ENCODE peak calls at places on chromosomes 2 and 18, in ten cellular contexts. R is stomach, P is HT-29, Z is ELF-1, M is A549, O is Calu3, J is NCI-H2081, S is GM23248, A is Kasumi-1, B is ACHN. N is an unnamed sample.

GRCh38 chr2:232588680-232589585 is 38.4 kb downstream of the EIF4E2 start:
- DNase-seq in R (peak), P (peak), Z (peak), M (peak), O (peak), J (peak), S (peak), A (no peak), B (peak), N (no peak)

GRCh38 chr2:191056218-191056617 is 42.2 kb upstream of the STAT1 start:
- DNase-seq in R (no peak), P (no peak), Z (no peak), M (no peak), O (no peak), J (no peak), S (no peak), A (peak), B (no peak), N (no peak)

GRCh38 chr2:39516347-39517101 is 79.4 kb upstream of the MAP4K3 start:
- DNase-seq in R (peak), P (no peak), Z (peak), M (no peak), O (no peak), J (no peak), S (peak), A (no peak), B (no peak), N (no peak)

GRCh38 chr18:9683418-9684396 is 24.4 kb upstream of the RAB31 start:
- DNase-seq in R (peak), P (peak), Z (peak), M (peak), O (peak), J (no peak), S (peak), A (peak), B (peak), N (no peak)

GRCh38 chr18:56028514-56028913 is 440.5 kb upstream of the TCF4 start:
- DNase-seq in R (no peak), P (no peak), Z (no peak), M (peak), O (no peak), J (no peak), S (peak), A (no peak), B (no peak), N (no peak)

GRCh38 chr2:135245055-135245454 is 193.0 kb downstream of the RAB3GAP1 start:
- DNase-seq in R (no peak), P (peak), Z (peak), M (peak), O (peak), J (peak), S (no peak), A (peak), B (no peak), N (no peak)

GRCh38 chr2:216742411-216742810 is 47.1 kb upstream of the IGFBP5 start:
- DNase-seq in R (no peak), P (no peak), Z (no peak), M (no peak), O (no peak), J (no peak), S (no peak), A (no peak), B (no peak), N (no peak)

GRCh38 chr18:49340446-49340845 is 120.0 kb downstream of the DYM start:
- DNase-seq in R (no peak), P (no peak), Z (no peak), M (no peak), O (no peak), J (no peak), S (peak), A (no peak), B (no peak), N (no peak)

GRCh38 chr2:149645391-149645790 is 57.8 kb upstream of the MMADHC start:
- DNase-seq in R (no peak), P (no peak), Z (no peak), M (no peak), O (no peak), J (no peak), S (peak), A (no peak), B (peak), N (no peak)

GRCh38 chr2:83990601-83991000 is 468.5 kb downstream of the SUCLG1 start:
- DNase-seq in R (no peak), P (no peak), Z (no peak), M (no peak), O (no peak), J (no peak), S (no peak), A (no peak), B (no peak), N (no peak)

GRCh38 chr18:45689386-45689785 is 34.6 kb upstream of the SLC14A1 start:
- DNase-seq in R (no peak), P (no peak), Z (no peak), M (no peak), O (no peak), J (no peak), S (no peak), A (no peak), B (no peak), N (no peak)

GRCh38 chr2:106734165-106734564 is 151.8 kb downstream of the ST6GAL2 start:
- DNase-seq in R (no peak), P (no peak), Z (peak), M (no peak), O (no peak), J (no peak), S (no peak), A (no peak), B (no peak), N (no peak)

GRCh38 chr2:145649061-145649460 is 1129.1 kb upstream of the ZEB2 start:
- DNase-seq in R (no peak), P (no peak), Z (no peak), M (no peak), O (no peak), J (no peak), S (no peak), A (no peak), B (no peak), N (no peak)

GRCh38 chr18:9824474-9824832 is 61.3 kb upstream of the TXNDC2 start:
- DNase-seq in R (no peak), P (peak), Z (no peak), M (peak), O (no peak), J (no peak), S (peak), A (no peak), B (peak), N (no peak)

GRCh38 chr2:171479154-171479814 is 43.0 kb upstream of the CYBRD1 start:
- DNase-seq in R (no peak), P (peak), Z (no peak), M (no peak), O (no peak), J (no peak), S (no peak), A (no peak), B (no peak), N (no peak)

GRCh38 chr2:74457549-74458131 is 598 bp upstream of the WBP1 start:
- DNase-seq in R (peak), P (peak), Z (no peak), M (peak), O (peak), J (peak), S (peak), A (no peak), B (peak), N (peak)

GRCh38 chr2:25032094-25032493 is 9.8 kb upstream of the EFR3B start:
- DNase-seq in R (no peak), P (no peak), Z (peak), M (no peak), O (no peak), J (no peak), S (peak), A (peak), B (no peak), N (no peak)

GRCh38 chr2:112148477-112148876 is 10.3 kb downstream of the FBLN7 start:
- DNase-seq in R (peak), P (no peak), Z (no peak), M (no peak), O (no peak), J (no peak), S (peak), A (no peak), B (no peak), N (no peak)

GRCh38 chr2:208006325-208006724 is 19.0 kb downstream of the PLEKHM3 start:
- DNase-seq in R (no peak), P (no peak), Z (no peak), M (no peak), O (no peak), J (no peak), S (no peak), A (no peak), B (no peak), N (no peak)

GRCh38 chr2:85996591-85996990 is 107.8 kb upstream of the ST3GAL5 start:
- DNase-seq in R (no peak), P (no peak), Z (peak), M (no peak), O (no peak), J (no peak), S (no peak), A (no peak), B (no peak), N (no peak)

GRCh38 chr2:36993841-36994620 is 27.7 kb upstream of the STRN start:
- DNase-seq in R (no peak), P (no peak), Z (no peak), M (no peak), O (no peak), J (no peak), S (peak), A (no peak), B (no peak), N (no peak)

GRCh38 chr18:61898576-61899205 is 5.9 kb upstream of the RNF152 start:
- DNase-seq in R (no peak), P (no peak), Z (peak), M (no peak), O (peak), J (no peak), S (no peak), A (no peak), B (no peak), N (no peak)

GRCh38 chr2:207224814-207225482 is 59.2 kb upstream of the KLF7 start:
- DNase-seq in R (no peak), P (no peak), Z (no peak), M (no peak), O (no peak), J (no peak), S (no peak), A (no peak), B (no peak), N (no peak)

GRCh38 chr2:229852565-229852964 is 69.2 kb downstream of the TRIP12 start:
- DNase-seq in R (no peak), P (no peak), Z (no peak), M (no peak), O (no peak), J (no peak), S (peak), A (peak), B (no peak), N (no peak)

GRCh38 chr18:38422216-38422615 is 856.6 kb upstream of the CELF4 start:
- DNase-seq in R (no peak), P (no peak), Z (no peak), M (no peak), O (no peak), J (no peak), S (no peak), A (no peak), B (no peak), N (no peak)

GRCh38 chr2:232396683-232397082 is 10.0 kb upstream of the ALPG start:
- DNase-seq in R (no peak), P (no peak), Z (no peak), M (no peak), O (no peak), J (no peak), S (no peak), A (no peak), B (no peak), N (no peak)

GRCh38 chr18:62741118-62741566 is 25.8 kb downstream of the PHLPP1 start:
- DNase-seq in R (no peak), P (peak), Z (peak), M (peak), O (peak), J (no peak), S (peak), A (peak), B (no peak), N (no peak)

GRCh38 chr18:74652392-74652988 is 54.8 kb downstream of the ZNF407 start:
- DNase-seq in R (no peak), P (peak), Z (no peak), M (peak), O (peak), J (peak), S (peak), A (peak), B (peak), N (peak)

GRCh38 chr18:66900837-66901236 is 296.9 kb upstream of the CDH19 start:
- DNase-seq in R (no peak), P (peak), Z (no peak), M (no peak), O (no peak), J (no peak), S (no peak), A (no peak), B (no peak), N (no peak)

GRCh38 chr2:210616074-210616473 is 59.7 kb downstream of the CPS1 start:
- DNase-seq in R (no peak), P (no peak), Z (no peak), M (no peak), O (no peak), J (no peak), S (peak), A (no peak), B (no peak), N (no peak)

GRCh38 chr2:237181844-237182243 is 96.2 kb downstream of the COPS8 start:
- DNase-seq in R (no peak), P (no peak), Z (peak), M (peak), O (no peak), J (no peak), S (peak), A (no peak), B (no peak), N (no peak)

GRCh38 chr18:11976882-11977281 is 4.4 kb upstream of the IMPA2 start:
- DNase-seq in R (no peak), P (no peak), Z (no peak), M (peak), O (no peak), J (no peak), S (peak), A (no peak), B (no peak), N (no peak)

GRCh38 chr2:23703583-23704385 is 223.1 kb downstream of the ATAD2B start:
- DNase-seq in R (no peak), P (no peak), Z (peak), M (no peak), O (no peak), J (no peak), S (no peak), A (no peak), B (no peak), N (no peak)

GRCh38 chr2:15748736-15749323 is 157.2 kb downstream of the DDX1 start:
- DNase-seq in R (peak), P (peak), Z (peak), M (peak), O (peak), J (no peak), S (no peak), A (no peak), B (peak), N (no peak)

GRCh38 chr18:44679912-44680270 is 797 bp upstream of the SETBP1 start:
- DNase-seq in R (peak), P (no peak), Z (no peak), M (peak), O (peak), J (peak), S (peak), A (peak), B (peak), N (peak)

GRCh38 chr18:80229766-80230745 is 17.3 kb downstream of the PARD6G start:
- DNase-seq in R (no peak), P (no peak), Z (no peak), M (no peak), O (no peak), J (no peak), S (no peak), A (no peak), B (no peak), N (no peak)

GRCh38 chr18:63016270-63016669 is 300.9 kb downstream of the PHLPP1 start:
- DNase-seq in R (no peak), P (peak), Z (peak), M (peak), O (peak), J (peak), S (peak), A (peak), B (peak), N (peak)

GRCh38 chr2:160970052-160970846 is 190.0 kb upstream of the TANK start:
- DNase-seq in R (no peak), P (peak), Z (peak), M (peak), O (peak), J (peak), S (peak), A (peak), B (peak), N (peak)

N was measured in NCI-H1048.